ENCODE peak calls at places on chromosomes 11 and 22, in five cellular contexts. Z, C, H, T and D are unnamed samples.

GRCh38 chr11:1782831-1783724 is 19.4 kb upstream of the CTSD start:
- DNase-seq in Z (peak), C (no peak), H (no peak), T (no peak), D (no peak)

GRCh38 chr11:44470849-44471248 is 94.6 kb upstream of the CD82 start:
- DNase-seq in Z (no peak), C (no peak), H (no peak), T (no peak), D (no peak)

GRCh38 chr22:39240841-39241631 is 3.7 kb downstream of the PDGFB start:
- DNase-seq in Z (peak), C (no peak), H (peak), T (no peak), D (no peak)

GRCh38 chr11:133082453-133082781 is 449.9 kb downstream of the OPCML start:
- DNase-seq in Z (no peak), C (no peak), H (no peak), T (no peak), D (peak)

GRCh38 chr11:626475-627272 is at the start of gene SCT:
- DNase-seq in Z (no peak), C (no peak), H (no peak), T (no peak), D (no peak)

GRCh38 chr11:64787526-64788320 is 9.4 kb upstream of the SF1 start:
- DNase-seq in Z (peak), C (peak), H (peak), T (no peak), D (peak)

GRCh38 chr22:21961886-21962654 is 9.4 kb upstream of the PPM1F start:
- DNase-seq in Z (peak), C (no peak), H (no peak), T (no peak), D (no peak)

GRCh38 chr11:37560346-37560745 is 962.3 kb upstream of the RAG2 start:
- DNase-seq in Z (no peak), C (no peak), H (no peak), T (no peak), D (no peak)

GRCh38 chr11:45209904-45210699 is 63.7 kb downstream of the PRDM11 start:
- DNase-seq in Z (no peak), C (no peak), H (no peak), T (no peak), D (peak)

GRCh38 chr11:113806403-113806802 is 26.8 kb downstream of the CLDN25 start:
- DNase-seq in Z (peak), C (peak), H (peak), T (no peak), D (peak)

GRCh38 chr22:48254311-48254873 is 1491.9 kb downstream of the TBC1D22A start:
- DNase-seq in Z (peak), C (no peak), H (no peak), T (no peak), D (no peak)

GRCh38 chr22:19044381-19044780 is 77.8 kb downstream of the DGCR2 start:
- DNase-seq in Z (no peak), C (no peak), H (no peak), T (no peak), D (no peak)

GRCh38 chr22:44026630-44027511 is 2.8 kb downstream of the PARVB start:
- DNase-seq in Z (no peak), C (peak), H (no peak), T (peak), D (no peak)

GRCh38 chr11:44627911-44628729 is 62.7 kb downstream of the CD82 start:
- DNase-seq in Z (no peak), C (no peak), H (no peak), T (no peak), D (no peak)

GRCh38 chr11:44120169-44120568 is 24.7 kb downstream of the EXT2 start:
- DNase-seq in Z (peak), C (peak), H (no peak), T (no peak), D (peak)

GRCh38 chr11:33704240-33705002 is 3.8 kb upstream of the C11orf91 start:
- DNase-seq in Z (no peak), C (peak), H (no peak), T (no peak), D (no peak)

GRCh38 chr11:64376071-64376470 is 17.1 kb downstream of the RPS6KA4 start:
- DNase-seq in Z (no peak), C (no peak), H (no peak), T (no peak), D (no peak)

GRCh38 chr11:65211293-65212105 is 29.8 kb downstream of the CAPN1 start:
- DNase-seq in Z (no peak), C (no peak), H (no peak), T (no peak), D (no peak)

GRCh38 chr11:69369945-69370344 is 76.0 kb downstream of the MYEOV start:
- DNase-seq in Z (no peak), C (no peak), H (no peak), T (no peak), D (no peak)

GRCh38 chr22:47030143-47030641 is 267.7 kb downstream of the TBC1D22A start:
- DNase-seq in Z (no peak), C (no peak), H (no peak), T (no peak), D (no peak)

GRCh38 chr11:126893796-126894195 is 106.8 kb downstream of the KIRREL3 start:
- DNase-seq in Z (no peak), C (no peak), H (no peak), T (no peak), D (no peak)

GRCh38 chr11:76124905-76125566 is 81.3 kb downstream of the WNT11 start:
- DNase-seq in Z (no peak), C (no peak), H (no peak), T (peak), D (no peak)

GRCh38 chr11:27717801-27718229 is 17.6 kb upstream of the BDNF start:
- DNase-seq in Z (peak), C (no peak), H (no peak), T (no peak), D (peak)
- H3K4me3 ChIP-seq in Z (peak), C (no peak), H (no peak), T (no peak), D (peak)

GRCh38 chr11:123454796-123455195 is 24.7 kb downstream of the GRAMD1B start:
- DNase-seq in Z (no peak), C (no peak), H (no peak), T (no peak), D (no peak)
- H3K4me2 ChIP-seq in Z (peak), C (no peak), H (no peak), T (no peak), D (no peak)

GRCh38 chr11:13681470-13681869 is 13.0 kb downstream of the FAR1 start:
- DNase-seq in Z (no peak), C (no peak), H (no peak), T (no peak), D (no peak)
- TF ChIP-seq JUNB in Z (no peak), C (no peak), H (no peak), T (no peak), D (no peak)

DNA sequence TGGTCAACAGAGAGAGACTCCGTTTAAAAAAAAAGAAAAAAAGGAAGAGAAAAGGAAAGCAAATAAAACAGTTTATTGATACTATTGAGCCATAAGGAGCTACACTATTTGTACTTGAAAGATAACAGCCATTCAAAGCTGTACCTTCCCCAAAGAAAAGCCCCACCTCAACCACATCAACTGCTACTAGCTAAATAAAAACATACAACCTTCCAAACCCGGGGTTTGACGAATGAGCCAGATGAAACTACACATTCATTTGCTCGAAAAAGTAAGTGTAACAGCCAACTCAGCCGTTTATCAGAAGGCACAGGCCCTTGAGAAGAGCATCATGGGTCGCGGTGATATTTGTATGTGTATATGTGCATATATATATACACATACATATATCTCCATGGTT is 78.4 kb downstream of the SIK3 start:
- DNase-seq in Z (no peak), C (no peak), H (peak), T (no peak), D (no peak)
- H3K4me3 ChIP-seq in Z (no peak), C (no peak), H (no peak), T (peak), D (no peak)